ENCODE peak calls at places on chromosomes 12 and 14, in seven cellular contexts. S, H, U, O, B, W and D are unnamed samples.

GRCh38 chr14:100691395-100692025 is 35.2 kb upstream of the DLK1 start:
- DNase-seq in S (no peak), H (no peak), U (no peak), O (no peak), B (no peak), W (no peak), D (no peak)

GRCh38 chr14:44009642-44010041 is 497.4 kb downstream of the FSCB start:
- DNase-seq in S (no peak), H (no peak), U (no peak), O (no peak), B (no peak), W (no peak), D (no peak)

GRCh38 chr12:72444566-72444965 is 172.4 kb downstream of the TRHDE start:
- DNase-seq in S (no peak), H (no peak), U (no peak), O (no peak), B (no peak), W (no peak), D (no peak)

GRCh38 chr14:63840981-63841380 is 11.8 kb upstream of the SYNE2 start:
- DNase-seq in S (peak), H (peak), U (peak), O (peak), B (peak), W (no peak), D (peak)

GRCh38 chr14:75832621-75833297 is 149.0 kb downstream of the TGFB3 start:
- DNase-seq in S (no peak), H (no peak), U (no peak), O (no peak), B (no peak), W (no peak), D (no peak)

GRCh38 chr14:44897844-44898151 is 63.9 kb downstream of the KLHL28 start:
- DNase-seq in S (no peak), H (no peak), U (no peak), O (no peak), B (no peak), W (no peak), D (no peak)

GRCh38 chr12:122111070-122111750 is 32.7 kb downstream of the MLXIP start:
- DNase-seq in S (no peak), H (no peak), U (no peak), O (no peak), B (peak), W (no peak), D (no peak)

GRCh38 chr14:94373708-94374107 is 14.7 kb downstream of the SERPINA1 start:
- DNase-seq in S (no peak), H (no peak), U (no peak), O (no peak), B (no peak), W (no peak), D (no peak)

GRCh38 chr12:92615703-92616102 is 87.1 kb upstream of the PLEKHG7 start:
- DNase-seq in S (no peak), H (no peak), U (no peak), O (no peak), B (no peak), W (no peak), D (no peak)

GRCh38 chr14:70180718-70181117 is 8.0 kb downstream of the SLC8A3 start:
- DNase-seq in S (no peak), H (no peak), U (no peak), O (no peak), B (no peak), W (no peak), D (no peak)

GRCh38 chr12:54890339-54890738 is 36.0 kb downstream of the MUCL1 start:
- DNase-seq in S (no peak), H (no peak), U (no peak), O (no peak), B (no peak), W (no peak), D (no peak)

GRCh38 chr12:117514016-117514415 is 152.6 kb upstream of the NOS1 start:
- DNase-seq in S (peak), H (no peak), U (no peak), O (no peak), B (no peak), W (no peak), D (no peak)